ENCODE peak calls at places on chromosome 18, in ten cellular contexts. One of them, this sample, is unnamed. For H3K27me3, the result is how much of the 10 kb centered on the place peaks cover.

GRCh38 chr18:3675994-3676393 is 226.0 kb downstream of the TGIF1 start:
- DNase-seq in ovary: no peak
- DNase-seq in left ventricle myocardium inferior: no peak
- DNase-seq in Karpas-422: no peak
- DNase-seq in naive thymus-derived CD4-positive, alpha-beta T cell: no peak
- DNase-seq in CD8-positive, alpha-beta memory T cell: no peak
- DNase-seq in mammary epithelial cell: no peak
- DNase-seq in stomach: no peak
- DNase-seq in GM23338: no peak
- DNase-seq in lower lobe of right lung: no peak
- DNase-seq in this sample: no peak

GRCh38 chr18:2356906-2357305 is 214.4 kb downstream of the METTL4 start:
- DNase-seq in ovary: no peak
- DNase-seq in left ventricle myocardium inferior: no peak
- DNase-seq in Karpas-422: no peak
- DNase-seq in naive thymus-derived CD4-positive, alpha-beta T cell: no peak
- DNase-seq in CD8-positive, alpha-beta memory T cell: no peak
- DNase-seq in mammary epithelial cell: no peak
- DNase-seq in stomach: no peak
- DNase-seq in GM23338: no peak
- DNase-seq in lower lobe of right lung: no peak
- DNase-seq in this sample: no peak

GRCh38 chr18:63823516-63824219 is 48.5 kb downstream of the SERPINB7 start:
- DNase-seq in ovary: no peak
- DNase-seq in left ventricle myocardium inferior: peak
- DNase-seq in Karpas-422: peak
- DNase-seq in naive thymus-derived CD4-positive, alpha-beta T cell: no peak
- DNase-seq in CD8-positive, alpha-beta memory T cell: no peak
- DNase-seq in mammary epithelial cell: no peak
- DNase-seq in stomach: peak
- DNase-seq in GM23338: peak
- DNase-seq in lower lobe of right lung: peak
- DNase-seq in this sample: peak

GRCh38 chr18:44601447-44601846 is 79.2 kb upstream of the SETBP1 start:
- DNase-seq in ovary: no peak
- DNase-seq in left ventricle myocardium inferior: no peak
- DNase-seq in Karpas-422: no peak
- DNase-seq in naive thymus-derived CD4-positive, alpha-beta T cell: no peak
- DNase-seq in CD8-positive, alpha-beta memory T cell: no peak
- DNase-seq in mammary epithelial cell: peak
- DNase-seq in stomach: no peak
- DNase-seq in GM23338: no peak
- DNase-seq in lower lobe of right lung: no peak
- DNase-seq in this sample: no peak

GRCh38 chr18:26993568-26993967 is 128.1 kb upstream of the AQP4 start:
- DNase-seq in ovary: no peak
- DNase-seq in left ventricle myocardium inferior: no peak
- DNase-seq in Karpas-422: no peak
- DNase-seq in naive thymus-derived CD4-positive, alpha-beta T cell: no peak
- DNase-seq in CD8-positive, alpha-beta memory T cell: no peak
- DNase-seq in mammary epithelial cell: no peak
- DNase-seq in stomach: no peak
- DNase-seq in GM23338: no peak
- DNase-seq in lower lobe of right lung: no peak
- DNase-seq in this sample: no peak

GRCh38 chr18:5095239-5095638 is 101.8 kb downstream of the AKAIN1 start:
- DNase-seq in ovary: no peak
- DNase-seq in left ventricle myocardium inferior: no peak
- DNase-seq in Karpas-422: no peak
- DNase-seq in naive thymus-derived CD4-positive, alpha-beta T cell: no peak
- DNase-seq in CD8-positive, alpha-beta memory T cell: no peak
- DNase-seq in mammary epithelial cell: no peak
- DNase-seq in stomach: no peak
- DNase-seq in GM23338: no peak
- DNase-seq in lower lobe of right lung: no peak
- DNase-seq in this sample: no peak

GRCh38 chr18:62366992-62367391 is 41.9 kb downstream of the TNFRSF11A start:
- DNase-seq in ovary: no peak
- DNase-seq in left ventricle myocardium inferior: no peak
- DNase-seq in Karpas-422: no peak
- DNase-seq in naive thymus-derived CD4-positive, alpha-beta T cell: no peak
- DNase-seq in CD8-positive, alpha-beta memory T cell: no peak
- DNase-seq in mammary epithelial cell: no peak
- DNase-seq in stomach: no peak
- DNase-seq in GM23338: peak
- DNase-seq in lower lobe of right lung: no peak
- DNase-seq in this sample: no peak

GRCh38 chr18:64219511-64219910 is 70.6 kb upstream of the LINC00305 start:
- DNase-seq in ovary: no peak
- DNase-seq in left ventricle myocardium inferior: no peak
- DNase-seq in Karpas-422: no peak
- DNase-seq in naive thymus-derived CD4-positive, alpha-beta T cell: no peak
- DNase-seq in CD8-positive, alpha-beta memory T cell: no peak
- DNase-seq in mammary epithelial cell: no peak
- DNase-seq in stomach: no peak
- DNase-seq in GM23338: no peak
- DNase-seq in lower lobe of right lung: no peak
- DNase-seq in this sample: no peak

GRCh38 chr18:35588995-35589394 is 7.5 kb downstream of the GALNT1 start:
- DNase-seq in ovary: no peak
- DNase-seq in left ventricle myocardium inferior: no peak
- DNase-seq in Karpas-422: peak
- DNase-seq in naive thymus-derived CD4-positive, alpha-beta T cell: peak
- DNase-seq in CD8-positive, alpha-beta memory T cell: peak
- DNase-seq in mammary epithelial cell: no peak
- DNase-seq in stomach: no peak
- DNase-seq in GM23338: peak
- DNase-seq in lower lobe of right lung: no peak
- DNase-seq in this sample: no peak

GRCh38 chr18:9435041-9435440 is 40.3 kb upstream of the RALBP1 start:
- DNase-seq in ovary: no peak
- DNase-seq in left ventricle myocardium inferior: no peak
- DNase-seq in Karpas-422: no peak
- DNase-seq in naive thymus-derived CD4-positive, alpha-beta T cell: no peak
- DNase-seq in CD8-positive, alpha-beta memory T cell: no peak
- DNase-seq in mammary epithelial cell: no peak
- DNase-seq in stomach: no peak
- DNase-seq in GM23338: peak
- DNase-seq in lower lobe of right lung: no peak
- DNase-seq in this sample: no peak

GRCh38 chr18:9434240-9434701 is 41.0 kb upstream of the RALBP1 start:
- DNase-seq in ovary: no peak
- DNase-seq in left ventricle myocardium inferior: no peak
- DNase-seq in Karpas-422: no peak
- DNase-seq in naive thymus-derived CD4-positive, alpha-beta T cell: no peak
- DNase-seq in CD8-positive, alpha-beta memory T cell: no peak
- DNase-seq in mammary epithelial cell: no peak
- DNase-seq in stomach: no peak
- DNase-seq in GM23338: peak
- DNase-seq in lower lobe of right lung: no peak
- DNase-seq in this sample: no peak

GRCh38 chr18:9437049-9437448 is 38.3 kb upstream of the RALBP1 start:
- DNase-seq in ovary: no peak
- DNase-seq in left ventricle myocardium inferior: no peak
- DNase-seq in Karpas-422: no peak
- DNase-seq in naive thymus-derived CD4-positive, alpha-beta T cell: no peak
- DNase-seq in CD8-positive, alpha-beta memory T cell: no peak
- DNase-seq in mammary epithelial cell: no peak
- DNase-seq in stomach: no peak
- DNase-seq in GM23338: no peak
- DNase-seq in lower lobe of right lung: no peak
- DNase-seq in this sample: no peak

GRCh38 chr18:9437672-9438071 is 37.6 kb upstream of the RALBP1 start:
- DNase-seq in ovary: no peak
- DNase-seq in left ventricle myocardium inferior: no peak
- DNase-seq in Karpas-422: no peak
- DNase-seq in naive thymus-derived CD4-positive, alpha-beta T cell: no peak
- DNase-seq in CD8-positive, alpha-beta memory T cell: no peak
- DNase-seq in mammary epithelial cell: no peak
- DNase-seq in stomach: no peak
- DNase-seq in GM23338: no peak
- DNase-seq in lower lobe of right lung: no peak
- DNase-seq in this sample: no peak

GRCh38 chr18:9436176-9436575 is 39.1 kb upstream of the RALBP1 start:
- DNase-seq in ovary: no peak
- DNase-seq in left ventricle myocardium inferior: no peak
- DNase-seq in Karpas-422: no peak
- DNase-seq in naive thymus-derived CD4-positive, alpha-beta T cell: no peak
- DNase-seq in CD8-positive, alpha-beta memory T cell: no peak
- DNase-seq in mammary epithelial cell: no peak
- DNase-seq in stomach: no peak
- DNase-seq in GM23338: no peak
- DNase-seq in lower lobe of right lung: no peak
- DNase-seq in this sample: no peak
- H3K27me3 ChIP-seq in ovary: under half
- H3K27me3 ChIP-seq in left ventricle myocardium inferior: under half
- H3K27me3 ChIP-seq in Karpas-422: under half
- H3K27me3 ChIP-seq in naive thymus-derived CD4-positive, alpha-beta T cell: under half
- H3K27me3 ChIP-seq in CD8-positive, alpha-beta memory T cell: under half
- H3K27me3 ChIP-seq in mammary epithelial cell: under half
- H3K27me3 ChIP-seq in stomach: under half
- H3K27me3 ChIP-seq in GM23338: under half
- H3K27me3 ChIP-seq in lower lobe of right lung: under half
- H3K27me3 ChIP-seq in this sample: under half

GRCh38 chr18:8423051-8423558 is 186.1 kb upstream of the RAB12 start:
- DNase-seq in ovary: no peak
- DNase-seq in left ventricle myocardium inferior: no peak
- DNase-seq in Karpas-422: no peak
- DNase-seq in naive thymus-derived CD4-positive, alpha-beta T cell: no peak
- DNase-seq in CD8-positive, alpha-beta memory T cell: no peak
- DNase-seq in mammary epithelial cell: peak
- DNase-seq in stomach: no peak
- DNase-seq in GM23338: no peak
- DNase-seq in lower lobe of right lung: no peak
- DNase-seq in this sample: no peak

GRCh38 chr18:8426401-8426800 is 182.8 kb upstream of the RAB12 start:
- DNase-seq in ovary: no peak
- DNase-seq in left ventricle myocardium inferior: no peak
- DNase-seq in Karpas-422: peak
- DNase-seq in naive thymus-derived CD4-positive, alpha-beta T cell: no peak
- DNase-seq in CD8-positive, alpha-beta memory T cell: no peak
- DNase-seq in mammary epithelial cell: no peak
- DNase-seq in stomach: no peak
- DNase-seq in GM23338: peak
- DNase-seq in lower lobe of right lung: no peak
- DNase-seq in this sample: no peak

GRCh38 chr18:8424481-8424880 is 184.8 kb upstream of the RAB12 start:
- DNase-seq in ovary: no peak
- DNase-seq in left ventricle myocardium inferior: no peak
- DNase-seq in Karpas-422: no peak
- DNase-seq in naive thymus-derived CD4-positive, alpha-beta T cell: no peak
- DNase-seq in CD8-positive, alpha-beta memory T cell: no peak
- DNase-seq in mammary epithelial cell: no peak
- DNase-seq in stomach: no peak
- DNase-seq in GM23338: no peak
- DNase-seq in lower lobe of right lung: no peak
- DNase-seq in this sample: no peak

GRCh38 chr18:8427339-8427738 is 181.9 kb upstream of the RAB12 start:
- DNase-seq in ovary: no peak
- DNase-seq in left ventricle myocardium inferior: no peak
- DNase-seq in Karpas-422: no peak
- DNase-seq in naive thymus-derived CD4-positive, alpha-beta T cell: no peak
- DNase-seq in CD8-positive, alpha-beta memory T cell: no peak
- DNase-seq in mammary epithelial cell: no peak
- DNase-seq in stomach: no peak
- DNase-seq in GM23338: no peak
- DNase-seq in lower lobe of right lung: no peak
- DNase-seq in this sample: no peak

GRCh38 chr18:8424917-8425725 is 184.1 kb upstream of the RAB12 start:
- DNase-seq in ovary: no peak
- DNase-seq in left ventricle myocardium inferior: no peak
- DNase-seq in Karpas-422: no peak
- DNase-seq in naive thymus-derived CD4-positive, alpha-beta T cell: no peak
- DNase-seq in CD8-positive, alpha-beta memory T cell: no peak
- DNase-seq in mammary epithelial cell: peak
- DNase-seq in stomach: no peak
- DNase-seq in GM23338: no peak
- DNase-seq in lower lobe of right lung: no peak
- DNase-seq in this sample: no peak
- H3K27ac ChIP-seq in ovary: no peak
- H3K27ac ChIP-seq in left ventricle myocardium inferior: no peak
- H3K27ac ChIP-seq in Karpas-422: no peak
- H3K27ac ChIP-seq in naive thymus-derived CD4-positive, alpha-beta T cell: no peak
- H3K27ac ChIP-seq in CD8-positive, alpha-beta memory T cell: no peak
- H3K27ac ChIP-seq in mammary epithelial cell: no peak
- H3K27ac ChIP-seq in stomach: no peak
- H3K27ac ChIP-seq in GM23338: no peak
- H3K27ac ChIP-seq in lower lobe of right lung: no peak
- H3K27ac ChIP-seq in this sample: no peak

GRCh38 chr18:37520508-37520907 is 45.1 kb downstream of the CELF4 start:
- DNase-seq in ovary: no peak
- DNase-seq in left ventricle myocardium inferior: no peak
- DNase-seq in Karpas-422: no peak
- DNase-seq in naive thymus-derived CD4-positive, alpha-beta T cell: no peak
- DNase-seq in CD8-positive, alpha-beta memory T cell: no peak
- DNase-seq in mammary epithelial cell: no peak
- DNase-seq in stomach: no peak
- DNase-seq in GM23338: no peak
- DNase-seq in lower lobe of right lung: no peak
- DNase-seq in this sample: no peak

GRCh38 chr18:37519506-37520135 is 46.0 kb downstream of the CELF4 start:
- DNase-seq in ovary: no peak
- DNase-seq in left ventricle myocardium inferior: no peak
- DNase-seq in Karpas-422: no peak
- DNase-seq in naive thymus-derived CD4-positive, alpha-beta T cell: no peak
- DNase-seq in CD8-positive, alpha-beta memory T cell: no peak
- DNase-seq in mammary epithelial cell: no peak
- DNase-seq in stomach: no peak
- DNase-seq in GM23338: no peak
- DNase-seq in lower lobe of right lung: no peak
- DNase-seq in this sample: no peak

GRCh38 chr18:37524546-37525301 is 40.9 kb downstream of the CELF4 start:
- DNase-seq in ovary: no peak
- DNase-seq in left ventricle myocardium inferior: no peak
- DNase-seq in Karpas-422: no peak
- DNase-seq in naive thymus-derived CD4-positive, alpha-beta T cell: no peak
- DNase-seq in CD8-positive, alpha-beta memory T cell: no peak
- DNase-seq in mammary epithelial cell: no peak
- DNase-seq in stomach: no peak
- DNase-seq in GM23338: peak
- DNase-seq in lower lobe of right lung: no peak
- DNase-seq in this sample: no peak

GRCh38 chr18:37524139-37524538 is 41.5 kb downstream of the CELF4 start:
- DNase-seq in ovary: no peak
- DNase-seq in left ventricle myocardium inferior: no peak
- DNase-seq in Karpas-422: no peak
- DNase-seq in naive thymus-derived CD4-positive, alpha-beta T cell: no peak
- DNase-seq in CD8-positive, alpha-beta memory T cell: no peak
- DNase-seq in mammary epithelial cell: no peak
- DNase-seq in stomach: no peak
- DNase-seq in GM23338: no peak
- DNase-seq in lower lobe of right lung: no peak
- DNase-seq in this sample: no peak

GRCh38 chr18:37521500-37522465 is 43.8 kb downstream of the CELF4 start:
- DNase-seq in ovary: no peak
- DNase-seq in left ventricle myocardium inferior: no peak
- DNase-seq in Karpas-422: no peak
- DNase-seq in naive thymus-derived CD4-positive, alpha-beta T cell: no peak
- DNase-seq in CD8-positive, alpha-beta memory T cell: no peak
- DNase-seq in mammary epithelial cell: no peak
- DNase-seq in stomach: no peak
- DNase-seq in GM23338: no peak
- DNase-seq in lower lobe of right lung: no peak
- DNase-seq in this sample: no peak
- H3K27me3 ChIP-seq in ovary: under half
- H3K27me3 ChIP-seq in left ventricle myocardium inferior: half or more
- H3K27me3 ChIP-seq in Karpas-422: under half
- H3K27me3 ChIP-seq in naive thymus-derived CD4-positive, alpha-beta T cell: under half
- H3K27me3 ChIP-seq in CD8-positive, alpha-beta memory T cell: under half
- H3K27me3 ChIP-seq in mammary epithelial cell: under half
- H3K27me3 ChIP-seq in stomach: under half
- H3K27me3 ChIP-seq in GM23338: under half
- H3K27me3 ChIP-seq in lower lobe of right lung: under half
- H3K27me3 ChIP-seq in this sample: under half

GRCh38 chr18:448116-448515 is 52.4 kb downstream of the COLEC12 start:
- DNase-seq in ovary: no peak
- DNase-seq in left ventricle myocardium inferior: no peak
- DNase-seq in Karpas-422: no peak
- DNase-seq in naive thymus-derived CD4-positive, alpha-beta T cell: no peak
- DNase-seq in CD8-positive, alpha-beta memory T cell: no peak
- DNase-seq in mammary epithelial cell: no peak
- DNase-seq in stomach: no peak
- DNase-seq in GM23338: no peak
- DNase-seq in lower lobe of right lung: no peak
- DNase-seq in this sample: no peak
- H3K27ac ChIP-seq in ovary: no peak
- H3K27ac ChIP-seq in left ventricle myocardium inferior: peak
- H3K27ac ChIP-seq in Karpas-422: no peak
- H3K27ac ChIP-seq in naive thymus-derived CD4-positive, alpha-beta T cell: no peak
- H3K27ac ChIP-seq in CD8-positive, alpha-beta memory T cell: no peak
- H3K27ac ChIP-seq in mammary epithelial cell: no peak
- H3K27ac ChIP-seq in stomach: peak
- H3K27ac ChIP-seq in GM23338: no peak
- H3K27ac ChIP-seq in lower lobe of right lung: no peak
- H3K27ac ChIP-seq in this sample: no peak